ENCODE peak calls at places on chromosomes 4 and X, in four cellular contexts. F, P, R and T are unnamed samples.

GRCh38 chrX:331145-331771 is 12.7 kb upstream of the GTPBP6 start:
- DNase-seq in F (peak; percentile 36), R (no peak), P (no peak), T (peak; percentile 28)

GRCh38 chr4:140186651-140187315 is 32.8 kb upstream of the MAML3 start:
- DNase-seq in P (peak; percentile 34), F (peak; percentile 80), R (peak; percentile 10), T (peak; percentile 67)

GRCh38 chr4:128357286-128357685 is 69.7 kb upstream of the PGRMC2 start:
- DNase-seq in P (no peak), F (no peak), R (no peak), T (peak; percentile 74)

GRCh38 chr4:125714845-125715244 is 400.1 kb downstream of the FAT4 start:
- DNase-seq in P (no peak), R (no peak), F (no peak), T (peak; percentile 43)

GRCh38 chr4:121484633-121485032 is 103.8 kb upstream of the QRFPR start:
- DNase-seq in R (peak; percentile 21), P (peak; percentile 50), F (peak; percentile 61), T (peak; percentile 75)

GRCh38 chrX:22950278-22951266 is 49.2 kb upstream of the DDX53 start:
- DNase-seq in F (peak; percentile 81), P (peak; percentile 75), R (peak; percentile 57), T (peak; percentile 91)

GRCh38 chr4:151184523-151185458 is 85.4 kb downstream of the RPS3A start:
- DNase-seq in F (peak; percentile 78), P (no peak), R (no peak), T (peak; percentile 71)

GRCh38 chrX:19544693-19545305 is 29.5 kb upstream of the MAP3K15 start:
- DNase-seq in P (peak; percentile 69), F (peak; percentile 65), R (no peak), T (peak; percentile 73)

GRCh38 chrX:2767631-2768455 is 16.0 kb downstream of the XG start:
- DNase-seq in P (peak; percentile 66), F (no peak), R (peak; percentile 4), T (peak; percentile 83)

GRCh38 chrX:20317873-20318272 is 51.2 kb upstream of the RPS6KA3 start:
- DNase-seq in P (no peak), R (no peak), F (no peak), T (peak; percentile 1)

GRCh38 chr4:68850293-68850692 is 34.5 kb downstream of the UGT2B10 start:
- DNase-seq in R (no peak), P (no peak), F (no peak), T (no peak)

GRCh38 chrX:40090050-40090804 is 7.5 kb downstream of the BCOR start:
- DNase-seq in F (no peak), R (no peak), P (peak; percentile 56), T (no peak)

GRCh38 chr4:77692847-77693432 is 87.3 kb downstream of the CXCL13 start:
- DNase-seq in P (no peak), R (no peak), F (no peak), T (no peak)

GRCh38 chr4:77701111-77701510 is 95.5 kb downstream of the CXCL13 start:
- DNase-seq in R (no peak), P (no peak), F (no peak), T (no peak)

GRCh38 chr4:77695769-77696168 is 90.1 kb downstream of the CXCL13 start:
- DNase-seq in F (peak; percentile 97), P (no peak), R (peak; percentile 88), T (peak; percentile 91)

GRCh38 chr4:77699731-77700210 is 94.2 kb downstream of the CXCL13 start:
- DNase-seq in R (peak; percentile 82), F (peak; percentile 94), P (no peak), T (peak; percentile 72)

DNA sequence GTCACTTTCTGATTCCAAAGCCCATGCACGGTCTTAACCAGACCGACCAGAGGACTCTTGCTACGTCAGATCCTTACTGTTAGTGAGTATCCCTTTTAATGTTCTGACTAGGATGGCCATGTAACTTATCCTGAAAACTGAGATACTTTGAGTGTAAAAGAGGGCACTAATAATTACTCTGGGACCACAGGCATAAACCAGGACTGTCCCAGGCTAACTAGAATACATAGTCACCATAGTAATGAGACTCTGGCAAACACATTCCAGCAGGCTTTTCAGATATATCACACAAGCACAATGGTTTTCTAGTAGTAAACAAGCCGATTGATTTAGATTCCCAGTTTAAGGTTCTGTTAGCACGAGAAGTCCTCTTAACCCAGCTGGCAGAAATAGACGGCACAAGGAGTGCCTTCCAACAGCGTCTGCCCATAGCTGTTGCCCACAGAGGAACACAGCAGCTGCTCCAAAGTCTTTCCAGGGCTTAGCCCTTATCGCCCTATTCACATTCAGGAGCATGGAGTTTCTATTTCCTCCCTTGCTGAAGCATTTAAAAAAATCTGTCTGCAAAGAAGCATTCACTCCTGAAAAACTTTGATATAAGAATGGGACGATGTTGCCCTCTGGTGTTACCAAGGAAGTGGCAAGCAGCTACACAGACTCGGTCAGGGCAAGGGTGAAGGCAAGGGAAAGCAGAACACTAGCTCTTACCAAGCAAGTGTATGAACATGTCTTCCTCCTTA is 92.4 kb downstream of the CXCL13 start:
- DNase-seq in R (peak; percentile 32), P (no peak), F (peak; percentile 85), T (peak; percentile 81)
- TF ChIP-seq CTCF in R (peak; percentile 64), P (no peak), F (peak; percentile 78), T (peak; percentile 67)

GRCh38 chr4:11908205-11908604 is 479.5 kb upstream of the HS3ST1 start:
- DNase-seq in F (no peak), R (no peak), P (no peak), T (no peak)
- H3K4me3 ChIP-seq in F (no peak overlapping the region), R (no peak overlapping the region), P (no peak overlapping the region), T (no peak overlapping the region)

GRCh38 chrX:57822398-57822797 is 87.9 kb downstream of the ZXDA start:
- DNase-seq in R (no peak), F (no peak), P (no peak), T (no peak)

GRCh38 chrX:57821703-57822375 is 88.4 kb downstream of the ZXDA start:
- DNase-seq in R (peak; percentile 7), P (peak; percentile 50), F (peak; percentile 27), T (peak; percentile 78)

DNA sequence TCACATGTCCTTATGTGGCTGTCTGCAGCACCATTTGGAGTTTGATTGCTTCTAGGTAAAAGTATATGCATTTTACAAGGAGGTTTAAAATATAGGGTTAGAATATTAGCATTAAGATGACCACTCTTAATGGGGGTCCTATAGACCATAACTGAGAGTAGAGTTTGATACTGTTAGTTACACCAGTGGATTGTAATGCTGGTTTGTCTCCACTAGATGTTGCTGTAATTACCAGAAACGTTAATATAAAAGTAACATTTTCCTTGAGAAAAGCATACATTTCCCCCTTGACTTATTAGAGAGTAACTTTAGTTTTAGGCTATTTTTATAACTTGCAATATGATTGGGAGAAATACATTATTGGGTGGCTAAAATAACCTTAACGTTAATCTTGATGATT is 93.0 kb downstream of the ZXDA start:
- DNase-seq in R (no peak), F (no peak), P (no peak), T (peak; percentile 2)
- TF ChIP-seq CTCF in R (peak; percentile 44), F (peak; percentile 29), P (peak; percentile 37), T (peak; percentile 63)

GRCh38 chr4:15738877-15739276 is 36.0 kb downstream of the BST1 start:
- DNase-seq in P (no peak), R (no peak), F (peak; percentile 31), T (no peak)
- H3K4me3 ChIP-seq in P (no peak overlapping the region), R (no peak overlapping the region), F (no peak overlapping the region), T (no peak overlapping the region)

GRCh38 chr4:38757945-38758344 is 24.8 kb downstream of the TLR10 start:
- DNase-seq in P (no peak), F (no peak), R (no peak), T (no peak)
- TF ChIP-seq CTCF in P (no peak), F (peak; percentile 32), R (no peak), T (peak; percentile 6)

GRCh38 chr4:1202526-1203378 is 30.4 kb upstream of the SPON2 start:
- DNase-seq in P (peak; percentile 17), R (no peak), F (no peak), T (no peak)

GRCh38 chr4:1201851-1202525 is 29.6 kb upstream of the SPON2 start:
- DNase-seq in R (peak; percentile 86), P (peak; percentile 66), F (peak; percentile 66), T (no peak)

GRCh38 chr4:1200425-1201035 is 28.1 kb upstream of the SPON2 start:
- DNase-seq in F (peak; percentile 81), R (peak; percentile 87), P (peak; percentile 47), T (peak; percentile 83)

GRCh38 chr4:1198070-1198844 is 25.9 kb upstream of the SPON2 start:
- DNase-seq in R (no peak), P (peak; percentile 13), F (no peak), T (no peak)

DNA sequence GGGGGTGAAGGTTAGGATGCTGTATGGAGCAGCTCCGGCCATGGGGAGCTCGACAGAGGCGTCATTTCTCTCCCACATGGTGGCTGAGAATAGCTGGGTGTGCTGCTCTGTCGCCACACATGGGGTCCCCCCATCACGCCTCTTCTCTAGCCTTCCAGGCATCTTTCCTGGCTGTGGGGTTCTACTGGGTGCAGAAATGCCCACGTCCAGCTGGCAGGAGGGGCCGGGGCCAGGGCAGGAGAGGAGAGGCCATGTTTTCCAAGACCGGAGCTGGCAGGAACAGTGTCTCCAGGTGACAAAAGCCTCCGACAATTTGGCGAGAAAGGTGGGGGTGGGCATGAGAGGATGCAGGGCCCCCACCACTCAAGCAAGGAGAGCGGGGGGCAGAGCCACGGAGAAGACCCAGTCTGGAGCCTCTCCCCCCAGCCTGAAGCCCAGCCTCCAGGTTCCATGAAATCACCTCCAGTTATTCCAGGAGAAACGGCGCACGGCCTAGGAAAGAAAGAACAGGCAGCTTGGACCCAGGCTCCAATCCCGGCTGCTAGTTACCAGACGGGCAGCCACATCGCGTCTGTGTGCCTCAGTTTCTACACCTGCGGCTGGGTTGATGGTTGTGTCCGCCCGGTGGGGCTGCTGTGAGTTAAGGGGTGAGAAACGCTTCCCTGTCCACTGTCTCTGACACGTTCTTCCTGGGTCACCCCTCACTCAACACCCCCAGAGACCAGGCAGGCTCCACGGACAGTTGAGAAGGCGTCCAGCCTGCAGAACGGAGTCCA is 27.4 kb upstream of the SPON2 start:
- DNase-seq in R (no peak), P (peak; percentile 19), F (no peak), T (no peak)
- H3K4me3 ChIP-seq in R (peak overlapping the region; percentile 31), P (no peak overlapping the region), F (no peak overlapping the region), T (no peak overlapping the region)

DNA sequence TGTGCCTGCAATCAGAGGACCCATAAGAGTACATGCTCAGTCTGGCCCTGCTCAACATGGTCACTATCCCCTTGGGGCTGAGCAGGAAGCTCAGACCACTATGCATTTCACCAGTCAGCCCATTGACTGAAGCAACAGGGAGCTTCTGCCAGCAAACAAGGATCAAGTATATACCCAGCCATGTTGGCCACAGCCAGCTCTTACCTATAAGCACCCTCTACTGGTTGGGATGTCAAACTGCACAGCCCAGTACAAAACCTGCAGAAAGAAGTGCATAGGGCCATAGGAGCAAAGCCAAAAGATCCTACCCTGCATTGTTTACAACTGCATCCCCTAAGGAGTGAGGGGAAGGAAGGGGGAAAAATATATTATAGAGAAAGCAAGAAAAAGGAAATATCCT is 214.4 kb upstream of the CPEB2 start:
- DNase-seq in F (no peak), P (peak; percentile 27), R (no peak), T (peak; percentile 17)
- TF ChIP-seq CTCF in F (peak; percentile 45), P (peak; percentile 33), R (peak; percentile 42), T (peak; percentile 43)

DNA sequence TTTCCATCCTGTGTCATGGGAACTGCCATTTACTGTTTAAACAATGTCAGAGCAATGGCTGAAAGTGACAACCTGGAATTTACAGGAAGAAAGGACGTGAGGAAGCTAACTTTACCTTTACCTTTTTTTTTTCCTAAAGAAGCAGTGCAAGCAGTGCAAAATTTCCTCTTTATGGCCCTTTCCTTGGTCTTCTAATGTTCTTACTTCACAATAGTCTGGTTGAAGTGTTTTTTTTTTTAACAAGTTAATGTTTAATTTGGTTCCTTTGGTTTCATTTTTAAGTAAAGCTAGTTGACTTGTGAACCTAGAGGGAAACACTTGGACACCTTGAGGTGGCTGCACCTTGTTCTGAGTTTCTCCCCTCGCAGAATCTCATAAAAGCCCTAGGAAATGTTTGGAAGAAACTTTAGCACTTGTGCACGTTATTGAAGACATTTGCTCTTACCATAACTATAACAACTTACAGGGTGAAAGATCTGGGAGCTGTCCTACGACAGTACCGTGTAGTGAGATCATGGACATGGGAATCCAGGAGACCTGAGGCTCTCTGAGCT is 1.8 kb downstream of the SGMS2 start:
- DNase-seq in P (no peak), F (no peak), R (no peak), T (peak; percentile 41)
- H3K4me3 ChIP-seq in P (peak overlapping the region; percentile 87), F (no peak overlapping the region), R (peak overlapping the region; percentile 67), T (peak overlapping the region; percentile 96)